ENCODE peak calls at places on chromosomes 16 and 17, in six cellular contexts. H, V, O, S, W and F are unnamed samples.

GRCh38 chr17:76598004-76598439 is 12.4 kb upstream of the ST6GALNAC2 start:
- DNase-seq in H (no peak), W (no peak), V (no peak), O (no peak), S (no peak), F (peak; percentile 29)

GRCh38 chr17:42180922-42181850 is at the start of gene KCNH4:
- DNase-seq in H (no peak), V (peak; percentile 70), S (peak; percentile 92), O (peak; percentile 73), W (peak; percentile 70), F (peak; percentile 55)

GRCh38 chr17:37079065-37079708 is 130.4 kb downstream of the AATF start:
- DNase-seq in O (no peak), W (no peak), S (no peak), V (no peak), H (no peak), F (no peak)

GRCh38 chr16:8863594-8864424 is 5.0 kb downstream of the CARHSP1 start:
- DNase-seq in H (no peak), S (no peak), V (no peak), O (peak; percentile 84), W (peak; percentile 50), F (no peak)

GRCh38 chr17:17724307-17724921 is 43.2 kb downstream of the RAI1 start:
- DNase-seq in H (peak; percentile 86), S (peak; percentile 81), O (peak; percentile 92), V (peak; percentile 54), W (peak; percentile 79), F (no peak)

GRCh38 chr17:34858941-34859562 is 102.2 kb downstream of the CCT6B start:
- DNase-seq in H (no peak), O (no peak), V (no peak), S (no peak), W (no peak), F (no peak)

GRCh38 chr16:4358831-4359561 is 7.9 kb upstream of the PAM16 start:
- DNase-seq in V (no peak), O (peak; percentile 64), H (peak; percentile 72), S (peak; percentile 99), W (peak; percentile 43), F (no peak)

GRCh38 chr16:83933885-83934683 is 19.0 kb upstream of the OSGIN1 start:
- DNase-seq in W (peak; percentile 34), S (no peak), O (no peak), H (no peak), V (peak; percentile 67), F (no peak)

GRCh38 chr17:9016941-9017552 is 4.3 kb upstream of the NTN1 start:
- DNase-seq in S (no peak), V (no peak), W (no peak), O (peak; percentile 98), H (no peak), F (no peak)

GRCh38 chr17:7634384-7634783 is 4.4 kb downstream of the SHBG start:
- DNase-seq in V (peak; percentile 41), S (peak; percentile 87), W (peak; percentile 66), O (peak; percentile 83), H (peak; percentile 43), F (no peak)

GRCh38 chr16:31061813-31062440 is 12.1 kb downstream of the ZNF668 start:
- DNase-seq in W (no peak), V (no peak), O (no peak), H (no peak), S (no peak), F (no peak)

GRCh38 chr17:78995761-78996451 is 13.7 kb downstream of the CANT1 start:
- DNase-seq in O (no peak), S (no peak), H (no peak), W (no peak), V (no peak), F (no peak)

GRCh38 chr17:58329808-58330543 is 1.4 kb upstream of the TSPOAP1 start:
- DNase-seq in O (no peak), W (no peak), V (no peak), S (no peak), H (no peak), F (no peak)

GRCh38 chr16:11016524-11016988 is 72.2 kb downstream of the CLEC16A start:
- DNase-seq in V (peak; percentile 28), H (no peak), W (peak; percentile 20), S (no peak), O (no peak), F (no peak)

GRCh38 chr17:76594676-76595075 is 9.0 kb upstream of the ST6GALNAC2 start:
- DNase-seq in H (no peak), O (no peak), S (no peak), V (no peak), W (peak; percentile 64), F (no peak)

GRCh38 chr17:12388206-12388605 is 277.5 kb upstream of the MYOCD start:
- DNase-seq in V (peak; percentile 91), W (peak; percentile 57), S (no peak), H (no peak), O (peak; percentile 46), F (no peak)

GRCh38 chr17:73705594-73705993 is 61.3 kb upstream of the SDK2 start:
- DNase-seq in H (no peak), S (no peak), V (peak; percentile 1), W (peak; percentile 58), O (no peak), F (peak; percentile 10)

GRCh38 chr17:1649116-1649843 is 386 bp downstream of the RILP start:
- DNase-seq in O (peak; percentile 87), V (peak; percentile 88), H (peak; percentile 86), S (peak; percentile 88), W (peak; percentile 92), F (peak; percentile 96)

GRCh38 chr17:50101346-50102163 is 6.4 kb downstream of the PDK2 start:
- DNase-seq in H (no peak), S (no peak), V (peak; percentile 26), W (peak; percentile 50), O (peak; percentile 66), F (no peak)

GRCh38 chr16:12332553-12332952 is 356.0 kb downstream of the SNX29 start:
- DNase-seq in V (no peak), S (no peak), W (no peak), O (no peak), H (no peak), F (no peak)

GRCh38 chr16:2199095-2199494 is 2.7 kb upstream of the CASKIN1 start:
- DNase-seq in O (no peak), V (no peak), H (no peak), W (no peak), S (no peak), F (no peak)

GRCh38 chr17:41664587-41665565 is 23.8 kb upstream of the EIF1 start:
- DNase-seq in O (no peak), V (no peak), S (no peak), H (no peak), W (no peak), F (no peak)

GRCh38 chr16:27402964-27403600 is 1.1 kb downstream of the IL21R start:
- DNase-seq in S (no peak), O (no peak), W (no peak), H (no peak), V (no peak), F (no peak)

GRCh38 chr17:55601874-55602364 is 90.7 kb upstream of the SMIM36 start:
- DNase-seq in W (peak; percentile 68), H (peak; percentile 71), V (peak; percentile 61), S (peak; percentile 58), O (peak; percentile 93), F (peak; percentile 39)

GRCh38 chr16:1040346-1040745 is 32.2 kb upstream of the SSTR5 start:
- DNase-seq in W (no peak), S (no peak), H (no peak), O (no peak), V (no peak), F (no peak)

DNA sequence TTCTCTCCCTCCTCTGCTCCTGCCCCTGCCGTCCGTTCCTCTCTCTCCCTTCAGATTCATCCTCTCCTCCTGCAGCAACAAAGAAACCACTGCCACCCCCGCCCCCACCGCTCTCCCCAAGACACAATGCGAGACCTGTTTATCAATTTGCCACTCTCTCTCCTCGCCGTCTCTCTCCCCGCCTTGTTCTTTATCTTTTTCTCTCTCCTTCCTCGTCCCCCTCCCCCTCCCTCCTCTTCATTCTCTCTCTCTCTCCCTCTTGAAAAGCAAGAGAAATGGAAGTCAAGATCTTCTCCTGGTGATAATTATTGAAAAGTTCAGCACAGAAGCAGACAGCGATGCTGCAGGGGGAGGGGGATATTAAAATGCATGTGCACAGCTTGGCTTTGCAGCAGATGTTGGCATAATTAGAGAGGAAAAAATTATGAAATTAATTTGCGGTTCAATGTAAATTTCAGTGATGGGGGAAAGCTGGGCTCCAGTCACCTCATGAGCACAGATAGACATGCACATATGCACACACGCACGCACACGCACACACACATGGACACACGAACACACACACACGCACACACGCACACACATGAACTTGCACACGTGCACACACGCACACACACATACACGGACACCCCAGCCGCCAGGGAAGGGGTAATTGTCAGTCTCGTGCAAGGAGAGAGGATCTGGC is 58.1 kb upstream of the CBFA2T3 start:
- DNase-seq in O (peak; percentile 15), S (no peak), V (no peak), W (no peak), H (no peak), F (no peak)
- H3K23ac ChIP-seq in O (peak overlapping the region; percentile 68), S (no peak overlapping the region), V (no peak overlapping the region), W (no peak overlapping the region), H (no peak overlapping the region), F (no peak overlapping the region)

GRCh38 chr16:57892041-57892440 is 78.9 kb downstream of the CNGB1 start:
- DNase-seq in W (peak; percentile 21), V (peak; percentile 69), O (no peak), H (no peak), S (no peak), F (no peak)

GRCh38 chr16:57890752-57891111 is 80.2 kb downstream of the CNGB1 start:
- DNase-seq in S (no peak), O (no peak), V (no peak), W (no peak), H (no peak), F (no peak)

GRCh38 chr16:57893217-57893558 is 77.7 kb downstream of the CNGB1 start:
- DNase-seq in O (no peak), S (no peak), W (no peak), H (no peak), V (no peak), F (no peak)

GRCh38 chr16:57893559-57894389 is 77.2 kb downstream of the CNGB1 start:
- DNase-seq in S (no peak), O (no peak), V (peak; percentile 91), H (no peak), W (peak; percentile 79), F (peak; percentile 99)

GRCh38 chr16:57892447-57893096 is 78.4 kb downstream of the CNGB1 start:
- DNase-seq in H (no peak), O (no peak), V (no peak), W (no peak), S (no peak), F (no peak)
- H3K4me3 ChIP-seq in H (no peak overlapping the region), O (no peak overlapping the region), V (no peak overlapping the region), W (no peak overlapping the region), S (no peak overlapping the region), F (no peak overlapping the region)

GRCh38 chr16:66622863-66623262 is 18.4 kb downstream of the CMTM3 start:
- DNase-seq in W (no peak), O (peak; percentile 64), V (peak; percentile 32), H (no peak), S (no peak), F (no peak)
- H3K23ac ChIP-seq in W (no peak overlapping the region), O (no peak overlapping the region), V (no peak overlapping the region), H (no peak overlapping the region), S (no peak overlapping the region), F (no peak overlapping the region)

DNA sequence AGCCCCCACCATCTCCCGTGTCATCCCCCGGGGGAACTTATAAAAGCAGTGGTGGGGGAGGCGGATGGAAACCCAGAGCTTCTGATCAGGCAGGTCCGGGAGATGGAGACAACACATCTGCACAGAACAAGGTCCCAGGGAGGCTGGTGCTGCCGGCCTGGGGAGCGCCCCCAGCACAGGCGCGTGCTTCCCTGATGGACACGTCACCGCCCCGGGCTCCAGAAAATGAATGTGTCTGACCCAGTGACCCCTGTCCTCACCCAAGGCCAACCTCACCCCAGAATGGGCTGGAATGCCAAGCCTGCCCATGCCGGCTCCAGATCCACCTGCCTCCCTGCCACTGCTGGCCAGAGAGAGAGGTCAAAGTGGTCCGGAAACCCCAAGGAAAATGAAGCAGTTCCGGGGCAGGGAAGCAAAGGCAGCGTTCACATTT is 12.5 kb downstream of the SLC7A5 start:
- DNase-seq in S (no peak), W (no peak), O (no peak), V (no peak), H (no peak), F (no peak)
- H3K4me3 ChIP-seq in S (no peak overlapping the region), W (no peak overlapping the region), O (no peak overlapping the region), V (no peak overlapping the region), H (no peak overlapping the region), F (peak overlapping the region; percentile 13)